ENCODE peak calls at places on chromosomes 1 and 21, in four cellular contexts. B is neuronal stem cell, J is NCI-H1930, W is NCI-H2081. N is an unnamed sample.

GRCh38 chr1:205536759-205537361 is 32.4 kb downstream of the CDK18 start:
- DNase-seq in W (no peak), J (no peak), B (no peak), N (no peak)

GRCh38 chr21:38448619-38449186 is 49.6 kb downstream of the ERG start:
- DNase-seq in W (no peak), B (peak), J (peak), N (peak)

GRCh38 chr1:29946057-29946456 is 709.7 kb downstream of the PTPRU start:
- DNase-seq in J (no peak), B (no peak), W (no peak), N (no peak)

GRCh38 chr1:182841368-182841988 is 2.3 kb downstream of the DHX9 start:
- DNase-seq in J (no peak), B (no peak), W (peak), N (no peak)

GRCh38 chr1:42173155-42173933 is 8.8 kb upstream of the GUCA2A start:
- DNase-seq in B (peak), J (peak), W (peak), N (peak)

GRCh38 chr1:210681158-210681557 is 352.5 kb downstream of the HHAT start:
- DNase-seq in B (no peak), J (no peak), W (no peak), N (no peak)

GRCh38 chr1:24683713-24684162 is 40.6 kb downstream of the SRRM1 start:
- DNase-seq in B (no peak), W (no peak), J (no peak), N (no peak)

GRCh38 chr1:12488666-12489354 is 129.2 kb downstream of the DHRS3 start:
- DNase-seq in W (no peak), J (no peak), B (no peak), N (no peak)

GRCh38 chr1:201009967-201010645 is 13.4 kb downstream of the KIF21B start:
- DNase-seq in B (peak), J (no peak), W (no peak), N (peak)

N was measured in iPS-NIHi11.